ENCODE peak calls at places on chromosomes 5 and 9, in four cellular contexts. F is neural crest cell, Z is glutamatergic neuron, U is esophagus squamous epithelium. K is an unnamed sample.

GRCh38 chr9:105911104-105911911 is 217.0 kb downstream of the TMEM38B start:
- DNase-seq in F (no peak), Z (no peak), U (no peak), K (no peak)

GRCh38 chr5:89055011-89055704 is 172.2 kb upstream of the MEF2C start:
- DNase-seq in F (no peak), Z (no peak), U (no peak), K (no peak)

GRCh38 chr5:33476992-33477391 is 36.2 kb downstream of the TARS1 start:
- DNase-seq in F (no peak), Z (no peak), U (no peak), K (no peak)

GRCh38 chr9:86175223-86175622 is 75.9 kb upstream of the GOLM1 start:
- DNase-seq in F (no peak), Z (no peak), U (no peak), K (no peak)

GRCh38 chr5:177100714-177101121 is 14.0 kb downstream of the FGFR4 start:
- DNase-seq in F (no peak), Z (no peak), U (no peak), K (no peak)

GRCh38 chr5:158147227-158147626 is 288.3 kb upstream of the CLINT1 start:
- DNase-seq in F (no peak), Z (no peak), U (no peak), K (no peak)

GRCh38 chr9:124500796-124501611 is 6.2 kb downstream of the NR5A1 start:
- DNase-seq in F (no peak), Z (no peak), U (no peak), K (no peak)

GRCh38 chr5:128815201-128815600 is 150.1 kb upstream of the SLC27A6 start:
- DNase-seq in F (no peak), Z (peak), U (no peak), K (no peak)

GRCh38 chr5:172643392-172643871 is 2.4 kb downstream of the NEURL1B start:
- DNase-seq in F (no peak), Z (no peak), U (no peak), K (no peak)

GRCh38 chr5:136769900-136770684 is 404.7 kb upstream of the TRPC7 start:
- DNase-seq in F (peak), Z (peak), U (no peak), K (peak)

GRCh38 chr5:178145965-178146820 is 7.5 kb downstream of the NHP2 start:
- DNase-seq in F (peak), Z (peak), U (no peak), K (no peak)

GRCh38 chr5:140101179-140101578 is 12.7 kb upstream of the PURA start:
- DNase-seq in F (no peak), Z (no peak), U (no peak), K (no peak)

GRCh38 chr5:98108497-98108896 is 665.0 kb upstream of the RGMB start:
- DNase-seq in F (no peak), Z (no peak), U (no peak), K (peak)

GRCh38 chr9:70563437-70564204 is 149.2 kb upstream of the KLF9 start:
- DNase-seq in F (no peak), Z (no peak), U (no peak), K (peak)

GRCh38 chr9:95133351-95133724 is 184.2 kb downstream of the FANCC start:
- DNase-seq in F (no peak), Z (no peak), U (no peak), K (no peak)

GRCh38 chr5:55176176-55176818 is 3.3 kb upstream of the CDC20B start:
- DNase-seq in F (peak), Z (peak), U (no peak), K (no peak)

GRCh38 chr5:173989432-173990082 is 587 bp downstream of the C5orf47 start:
- DNase-seq in F (no peak), Z (no peak), U (no peak), K (no peak)

GRCh38 chr5:15103130-15103529 is 231.6 kb upstream of the ANKH start:
- DNase-seq in F (no peak), Z (no peak), U (no peak), K (no peak)

GRCh38 chr5:67998709-67999251 is 216.8 kb upstream of the PIK3R1 start:
- DNase-seq in F (no peak), Z (no peak), U (peak), K (no peak)

GRCh38 chr5:120463991-120464626 is at the start of gene PRR16:
- DNase-seq in F (peak), Z (peak), U (no peak), K (no peak)

GRCh38 chr9:128762664-128763449 is 8.9 kb downstream of the ZER1 start:
- DNase-seq in F (no peak), Z (no peak), U (no peak), K (no peak)

GRCh38 chr5:119078870-119079269 is 8.0 kb downstream of the DMXL1 start:
- DNase-seq in F (no peak), Z (no peak), U (no peak), K (no peak)

GRCh38 chr9:28916348-28916747 is 1343.1 kb upstream of the C9orf72 start:
- DNase-seq in F (no peak), Z (no peak), U (no peak), K (no peak)

GRCh38 chr9:1208185-1208584 is 158.0 kb downstream of the DMRT2 start:
- DNase-seq in F (no peak), Z (no peak), U (no peak), K (no peak)

GRCh38 chr5:122761115-122761514 is 13.8 kb upstream of the SNX2 start:
- DNase-seq in F (no peak), Z (no peak), U (no peak), K (no peak)

GRCh38 chr9:129676287-129676686 is 10.8 kb downstream of the PRRX2 start:
- DNase-seq in F (no peak), Z (no peak), U (no peak), K (no peak)

GRCh38 chr9:35686222-35687203 is 3.2 kb downstream of the TPM2 start:
- DNase-seq in F (no peak), Z (no peak), U (no peak), K (no peak)

GRCh38 chr9:123867971-123868370 is 62.0 kb downstream of the DENND1A start:
- DNase-seq in F (no peak), Z (no peak), U (no peak), K (no peak)

GRCh38 chr9:5817776-5818336 is 15.1 kb downstream of the ERMP1 start:
- DNase-seq in F (no peak), Z (no peak), U (no peak), K (peak)

GRCh38 chr9:70081120-70081495 is 37.5 kb downstream of the MAMDC2 start:
- DNase-seq in F (no peak), Z (no peak), U (no peak), K (no peak)

GRCh38 chr9:3246231-3246630 is 279.6 kb downstream of the RFX3 start:
- DNase-seq in F (no peak), Z (no peak), U (no peak), K (no peak)

GRCh38 chr9:138058181-138058580 is 180.6 kb downstream of the CACNA1B start:
- DNase-seq in F (no peak), Z (no peak), U (no peak), K (no peak)

GRCh38 chr5:178281321-178281720 is 48.7 kb upstream of the PHYKPL start:
- DNase-seq in F (no peak), Z (peak), U (no peak), K (no peak)

GRCh38 chr9:133612816-133613215 is 3.6 kb upstream of the FAM163B start:
- DNase-seq in F (no peak), Z (peak), U (no peak), K (no peak)

GRCh38 chr5:9490494-9491097 is 55.3 kb downstream of the SEMA5A start:
- DNase-seq in F (no peak), Z (no peak), U (no peak), K (no peak)

GRCh38 chr5:124596595-124597388 is 149.6 kb downstream of the ZNF608 start:
- DNase-seq in F (no peak), Z (no peak), U (no peak), K (peak)

GRCh38 chr9:98074119-98074990 is 17.8 kb downstream of the NANS start:
- DNase-seq in F (peak), Z (peak), U (no peak), K (no peak)

GRCh38 chr5:103373576-103374472 is 115.3 kb downstream of the MACIR start:
- DNase-seq in F (no peak), Z (no peak), U (no peak), K (no peak)
- TF ChIP-seq CTCF in F (no peak), Z (no peak), U (no peak), K (no peak)

DNA sequence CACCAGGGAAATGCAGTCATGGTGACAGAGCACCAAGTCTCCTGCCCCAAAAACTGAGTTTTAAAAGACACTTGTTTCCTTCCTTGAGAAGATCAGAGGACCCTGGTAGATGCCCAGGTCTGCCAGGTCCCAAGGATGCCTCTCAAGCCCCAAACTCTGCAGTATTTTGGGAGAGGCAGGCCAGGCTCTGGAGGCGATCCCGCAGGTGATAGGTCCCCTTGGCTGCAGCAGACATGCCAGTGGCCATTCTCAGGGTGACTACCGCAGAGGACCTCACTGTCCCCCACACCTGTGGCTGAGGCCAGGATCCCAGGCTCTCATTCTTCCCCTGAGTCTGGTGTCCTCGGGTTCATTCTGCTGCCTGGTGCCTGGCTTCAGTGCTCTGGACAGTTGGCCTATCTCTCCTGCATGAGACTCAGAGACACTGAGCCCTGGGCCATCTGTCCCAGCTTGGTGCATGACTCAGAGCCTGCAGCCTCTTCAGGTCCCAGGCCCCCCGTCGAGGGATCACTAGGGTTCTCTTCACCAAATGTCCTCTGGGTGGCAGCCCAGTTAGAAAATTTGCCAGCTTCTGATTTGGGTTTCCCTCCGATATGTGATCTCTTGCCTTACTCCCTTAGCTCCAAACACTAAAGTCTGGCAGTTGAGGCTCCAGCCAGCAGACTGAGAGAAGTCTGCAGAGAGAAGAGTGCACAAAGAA is 59.7 kb upstream of the GARNL3 start:
- DNase-seq in F (no peak), Z (peak), U (no peak), K (no peak)
- TF ChIP-seq CTCF in F (no peak), Z (no peak), U (no peak), K (peak)

GRCh38 chr5:77282337-77283027 is 72.0 kb downstream of the PDE8B start:
- DNase-seq in F (no peak), Z (no peak), U (no peak), K (peak)
- TF ChIP-seq CTCF in F (no peak), Z (no peak), U (no peak), K (peak)

DNA sequence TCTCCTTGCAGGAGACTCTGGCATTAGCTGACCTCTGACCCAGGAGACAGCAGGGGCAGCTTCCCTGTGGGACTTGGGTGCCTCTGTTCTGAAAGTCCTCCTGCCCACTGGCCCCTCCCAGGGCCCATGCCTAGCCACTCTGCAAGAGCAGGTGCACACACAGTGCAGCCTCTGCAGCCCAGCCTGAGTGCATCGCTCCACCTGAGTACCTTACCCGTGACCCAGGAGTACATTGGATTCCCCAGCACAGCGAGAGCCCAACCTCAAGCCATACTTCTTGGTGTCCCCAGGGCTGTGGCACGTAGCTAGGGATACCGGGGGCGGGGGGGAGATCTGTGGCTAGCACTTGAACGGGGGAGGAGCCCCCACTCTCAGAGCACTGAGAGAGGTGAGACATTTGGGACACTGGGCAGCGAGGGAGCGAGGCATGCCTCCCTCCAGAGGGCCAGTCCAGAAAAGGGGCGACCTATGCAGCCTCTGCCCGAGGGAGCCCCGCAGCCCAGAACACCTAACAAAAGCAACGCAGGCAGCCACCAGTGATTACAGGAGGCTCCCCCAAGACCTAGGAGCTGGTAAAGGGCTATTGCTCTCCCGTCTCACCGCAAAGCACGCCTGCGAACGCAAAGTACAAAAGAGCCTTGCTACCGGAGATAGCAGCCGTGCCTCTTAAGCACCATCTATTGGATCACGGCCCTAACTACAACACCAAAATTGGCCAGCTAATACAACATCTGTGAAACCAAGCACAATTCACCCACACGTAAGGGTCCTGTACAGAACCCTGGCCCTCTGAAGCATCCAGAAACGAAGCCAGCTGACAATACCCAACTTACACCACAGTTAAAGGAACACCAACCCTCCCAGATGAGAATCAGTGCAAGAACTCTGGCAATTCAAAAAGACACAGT is 826 bp upstream of the PRDM9 start:
- DNase-seq in F (peak), Z (peak), U (no peak), K (no peak)
- TF ChIP-seq CTCF in F (peak), Z (no peak), U (no peak), K (no peak)

DNA sequence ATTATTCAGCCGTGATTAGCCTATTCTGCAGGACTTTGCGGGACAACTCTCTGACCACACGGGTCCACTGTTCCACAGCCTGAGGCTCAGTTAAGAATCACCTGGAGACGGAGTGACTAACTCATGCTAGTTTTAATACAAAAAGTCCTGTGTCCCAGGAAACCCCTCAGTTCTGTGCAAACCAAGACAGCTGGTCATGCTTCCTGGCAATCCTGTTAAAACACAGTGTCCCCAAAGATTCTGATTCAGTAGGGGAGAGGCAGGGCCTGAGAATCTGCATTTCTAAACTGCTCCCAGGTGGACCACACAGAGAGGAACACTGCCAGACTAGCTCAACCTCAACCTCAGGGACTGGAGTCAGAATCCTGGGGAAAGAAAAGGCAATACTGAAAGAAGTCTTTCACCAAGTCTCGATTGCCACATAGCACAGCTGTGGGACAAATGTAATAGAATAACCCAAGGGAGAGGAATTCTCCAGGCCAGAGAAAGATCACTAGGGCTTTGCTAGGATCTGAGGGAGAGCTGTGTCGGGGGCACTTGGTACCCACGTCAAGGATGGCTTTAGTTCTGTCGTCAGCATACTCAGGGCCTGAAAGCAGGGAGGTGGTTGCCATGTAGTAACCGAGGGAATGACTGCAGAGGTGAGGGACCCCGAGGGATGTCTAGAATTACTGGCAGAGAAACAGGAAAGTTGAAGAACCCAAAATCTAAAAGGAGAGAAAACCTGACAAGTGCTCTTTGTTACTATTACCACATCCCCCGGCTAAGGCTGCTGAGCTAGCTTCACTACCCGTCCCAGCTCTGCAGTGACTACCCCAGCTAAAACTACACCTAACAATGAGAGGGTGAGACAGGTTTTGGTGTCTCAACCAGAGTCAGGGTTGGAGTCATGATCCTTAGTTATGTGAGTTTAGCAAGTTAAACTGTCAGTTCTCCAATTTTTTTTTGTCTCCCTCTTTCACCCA is 8.6 kb downstream of the SUSD1 start:
- DNase-seq in F (no peak), Z (no peak), U (no peak), K (no peak)
- TF ChIP-seq CTCF in F (no peak), Z (no peak), U (no peak), K (no peak)

K was measured in AG09319.